ENCODE peak calls at places on chromosomes 5 and 9, in ten cellular contexts. M is non-pigmented ciliary epithelial cell; H is colonic mucosa; A is stimulated activated CD8-positive, alpha-beta memory T cell treated with anti-CD3 and anti-CD28 coated beads, Interleukin-7, amount 100 ng/mL, for 24 hours; U is tibial nerve; V is T-helper 17 cell; J is activated CD4-positive, alpha-beta T cell treated with anti-CD3 and anti-CD28 coated beads for 1 hour; K is T-helper 2 cell; S is stimulated activated CD4-positive, alpha-beta T cell treated with anti-CD3 and anti-CD28 coated beads, Interleukin-15, amount 100 ng/mL, for 1 hour; I is GM04504. O is an unnamed sample.

GRCh38 chr9:93709600-93710369 is 133.4 kb downstream of the PHF2 start:
- DNase-seq in M (no peak), I (no peak), V (no peak), U (no peak), S (no peak), H (no peak), J (no peak), A (no peak), K (no peak), O (peak; percentile 53)

GRCh38 chr5:67989457-67989856 is 226.1 kb upstream of the PIK3R1 start:
- DNase-seq in J (no peak), I (no peak), K (no peak), S (no peak), U (no peak), V (no peak), A (no peak), M (no peak), H (peak; percentile 27), O (no peak)

GRCh38 chr5:134462047-134462575 is 50.4 kb upstream of the CDKN2AIPNL start:
- DNase-seq in A (no peak), J (no peak), U (no peak), K (no peak), I (no peak), M (no peak), H (no peak), S (no peak), V (no peak), O (no peak)

GRCh38 chr9:93287189-93287552 is 103.2 kb downstream of the WNK2 start:
- DNase-seq in M (no peak), K (no peak), S (no peak), H (no peak), J (no peak), I (no peak), U (no peak), V (no peak), A (no peak), O (no peak)

GRCh38 chr5:79971156-79971555 is 19.9 kb downstream of the MTX3 start:
- DNase-seq in J (no peak), V (no peak), S (no peak), U (no peak), A (no peak), H (no peak), K (no peak), I (peak; percentile 51), M (peak; percentile 50), O (no peak)

GRCh38 chr5:2465383-2465782 is 286.1 kb downstream of the IRX2 start:
- DNase-seq in H (no peak), J (no peak), V (no peak), U (no peak), K (no peak), I (no peak), S (no peak), A (no peak), M (no peak), O (no peak)

GRCh38 chr5:93070938-93071337 is 510.1 kb downstream of the NR2F1-AS1 start:
- DNase-seq in S (no peak), I (no peak), A (no peak), V (no peak), J (no peak), H (no peak), K (no peak), M (no peak), U (no peak), O (no peak)

GRCh38 chr9:98906273-98907040 is 37.2 kb upstream of the COL15A1 start:
- DNase-seq in I (no peak), A (no peak), U (no peak), V (no peak), H (no peak), K (no peak), M (no peak), S (no peak), J (no peak), O (no peak)

GRCh38 chr5:93603191-93603590 is 20.2 kb downstream of the NR2F1 start:
- DNase-seq in V (no peak), S (no peak), J (no peak), A (no peak), K (no peak), I (no peak), M (no peak), H (no peak), U (no peak), O (no peak)

GRCh38 chr5:111256128-111256527 is 31.9 kb downstream of the CAMK4 start:
- DNase-seq in A (no peak), U (no peak), K (no peak), V (no peak), I (no peak), H (no peak), S (no peak), J (no peak), M (no peak), O (no peak)

GRCh38 chr5:114361724-114362196 is at the start of gene KCNN2:
- DNase-seq in M (no peak), U (no peak), J (no peak), K (no peak), A (no peak), I (no peak), S (no peak), H (peak; percentile 86), V (no peak), O (peak; percentile 54)

GRCh38 chr9:126146254-126147145 is 180.1 kb upstream of the MVB12B start:
- DNase-seq in H (peak; percentile 29), V (no peak), U (no peak), K (no peak), M (no peak), I (no peak), A (no peak), J (no peak), S (no peak), O (peak; percentile 9)

GRCh38 chr9:125758986-125759811 is 12.0 kb downstream of the PBX3 start:
- DNase-seq in I (no peak), K (no peak), U (no peak), V (no peak), H (no peak), J (no peak), A (no peak), M (no peak), S (no peak), O (no peak)

GRCh38 chr9:90433398-90433890 is 209.2 kb downstream of the DIRAS2 start:
- DNase-seq in U (no peak), H (peak; percentile 24), K (no peak), J (no peak), A (no peak), S (no peak), M (peak; percentile 71), I (no peak), V (no peak), O (peak; percentile 34)

GRCh38 chr9:88852794-88853193 is 138.5 kb upstream of the S1PR3 start:
- DNase-seq in H (no peak), M (peak; percentile 92), J (no peak), U (no peak), V (no peak), K (no peak), S (no peak), A (no peak), I (peak; percentile 79), O (no peak)

GRCh38 chr9:103928452-103928851 is 165.7 kb upstream of the SMC2 start:
- DNase-seq in M (no peak), H (no peak), S (no peak), I (no peak), A (no peak), V (no peak), K (no peak), J (no peak), U (no peak), O (no peak)

GRCh38 chr9:90975666-90976538 is 174.3 kb downstream of the SYK start:
- DNase-seq in J (no peak), A (no peak), K (no peak), U (no peak), V (no peak), M (no peak), I (no peak), S (no peak), H (no peak), O (no peak)

GRCh38 chr9:122561446-122561845 is 8.5 kb downstream of the OR1N2 start:
- DNase-seq in H (no peak), I (no peak), J (no peak), A (no peak), S (no peak), M (no peak), V (no peak), K (no peak), U (no peak), O (no peak)

GRCh38 chr5:83877911-83878706 is 157.5 kb upstream of the HAPLN1 start:
- DNase-seq in S (no peak), H (no peak), J (no peak), V (no peak), U (no peak), M (peak; percentile 30), A (no peak), I (no peak), K (no peak), O (no peak)

GRCh38 chr5:79990205-79990597 is 861 bp downstream of the MTX3 start:
- DNase-seq in S (no peak), I (no peak), K (no peak), M (no peak), J (no peak), H (no peak), V (no peak), A (no peak), U (no peak), O (no peak)

GRCh38 chr5:159133041-159133741 is 33.5 kb upstream of the EBF1 start:
- DNase-seq in M (peak; percentile 40), I (peak; percentile 65), A (no peak), K (no peak), V (no peak), S (no peak), J (no peak), U (no peak), H (no peak), O (no peak)

GRCh38 chr5:164119806-164120440 is 614.5 kb downstream of the MAT2B start:
- DNase-seq in H (no peak), K (no peak), J (no peak), U (no peak), I (no peak), M (peak; percentile 18), S (no peak), A (no peak), V (no peak), O (no peak)

O was measured in mucosa of gallbladder.